ENCODE peak calls at places on chromosome 22, in five cellular contexts. Y is GM23248, T is HCT116, C is fibroblast of lung, G is astrocyte. B is an unnamed sample.

GRCh38 chr22:43976861-43977795 is 21.9 kb downstream of the SAMM50 start:
- DNase-seq in Y (no peak), T (no peak), C (no peak), G (no peak), B (no peak)

GRCh38 chr22:44384563-44384940 is 71.8 kb upstream of the SHISAL1 start:
- DNase-seq in Y (no peak), T (no peak), C (no peak), G (no peak), B (no peak)

GRCh38 chr22:19959043-19959586 is 17.5 kb upstream of the TXNRD2 start:
- DNase-seq in Y (peak), T (peak), C (peak), G (peak), B (peak)

GRCh38 chr22:47337161-47337621 is 574.7 kb downstream of the TBC1D22A start:
- DNase-seq in Y (peak), T (peak), C (peak), G (peak), B (no peak)

GRCh38 chr22:43478621-43479285 is 66.9 kb downstream of the MPPED1 start:
- DNase-seq in Y (no peak), T (no peak), C (no peak), G (no peak), B (no peak)

GRCh38 chr22:33274214-33274828 is 216.1 kb upstream of the SYN3 start:
- DNase-seq in Y (peak), T (no peak), C (no peak), G (no peak), B (peak)

GRCh38 chr22:49685686-49686085 is 142.0 kb downstream of the BRD1 start:
- DNase-seq in Y (no peak), T (no peak), C (no peak), G (no peak), B (no peak)

GRCh38 chr22:26579331-26579886 is 10.5 kb downstream of the TPST2 start:
- DNase-seq in Y (no peak), T (no peak), C (no peak), G (no peak), B (peak)

GRCh38 chr22:44530569-44530968 is 32.5 kb upstream of the RTL6 start:
- DNase-seq in Y (no peak), T (no peak), C (no peak), G (no peak), B (no peak)

GRCh38 chr22:44963055-44963454 is 46.8 kb downstream of the PHF21B start:
- DNase-seq in Y (no peak), T (no peak), C (no peak), G (no peak), B (no peak)

GRCh38 chr22:30637701-30638114 is 2.1 kb downstream of the SLC35E4 start:
- DNase-seq in Y (peak), T (no peak), C (peak), G (no peak), B (no peak)

GRCh38 chr22:42519544-42520237 is at the start of gene RRP7A:
- DNase-seq in Y (peak), T (no peak), C (peak), G (peak), B (peak)

GRCh38 chr22:43774318-43774717 is 37.8 kb downstream of the EFCAB6 start:
- DNase-seq in Y (no peak), T (no peak), C (no peak), G (no peak), B (no peak)

GRCh38 chr22:31451709-31452571 is 37.7 kb downstream of the EIF4ENIF1 start:
- DNase-seq in Y (peak), T (peak), C (peak), G (peak), B (peak)

DNA sequence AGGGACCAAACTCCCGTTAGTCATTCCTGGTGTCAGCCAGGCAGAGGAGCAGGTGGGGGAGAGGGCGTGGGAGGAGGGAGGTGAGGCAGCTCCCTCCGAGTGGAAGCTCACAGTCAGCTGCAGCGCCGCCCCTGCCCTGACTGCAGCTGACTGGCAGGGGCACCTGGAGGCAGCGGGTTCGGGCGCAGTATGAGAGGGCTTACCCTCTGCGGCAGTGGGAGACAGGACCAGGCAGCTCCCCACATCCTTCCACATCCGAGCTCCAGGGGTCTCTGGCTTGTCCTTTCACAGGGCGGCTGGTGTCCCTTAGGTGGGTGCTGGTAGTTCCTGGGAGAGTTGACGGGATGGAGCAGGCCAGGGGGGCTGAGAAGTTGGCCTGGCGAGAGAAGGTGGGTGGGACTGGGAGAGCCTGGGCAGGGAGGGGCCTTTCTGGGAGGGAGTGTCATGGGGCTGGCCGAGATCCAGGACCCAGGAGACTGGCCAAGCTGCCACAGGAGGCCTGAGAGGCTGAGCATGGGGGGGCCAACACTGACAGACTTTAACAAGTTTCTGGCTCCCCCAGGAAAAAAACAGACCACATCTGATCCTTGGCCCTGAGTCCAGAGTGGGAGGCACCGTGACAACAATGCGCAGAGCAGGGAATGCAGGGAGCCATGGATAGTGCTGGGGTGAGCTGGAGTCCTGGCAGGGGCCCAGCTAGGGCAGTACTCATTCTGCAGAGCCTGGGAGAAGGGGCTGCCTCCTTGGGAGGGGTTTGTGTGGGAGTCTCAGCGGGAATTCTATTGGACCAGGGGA is 4.9 kb downstream of the ADORA2A start:
- DNase-seq in Y (peak), T (no peak), C (peak), G (peak), B (peak)
- H3K9ac ChIP-seq in Y (no peak), T (no peak), C (no peak), G (no peak), B (peak)

GRCh38 chr22:27886843-27887151 is 32.3 kb downstream of the PITPNB start:
- DNase-seq in Y (no peak), T (no peak), C (no peak), G (no peak), B (no peak)
- H3K4me2 ChIP-seq in Y (peak), T (no peak), C (peak), G (peak), B (no peak)

DNA sequence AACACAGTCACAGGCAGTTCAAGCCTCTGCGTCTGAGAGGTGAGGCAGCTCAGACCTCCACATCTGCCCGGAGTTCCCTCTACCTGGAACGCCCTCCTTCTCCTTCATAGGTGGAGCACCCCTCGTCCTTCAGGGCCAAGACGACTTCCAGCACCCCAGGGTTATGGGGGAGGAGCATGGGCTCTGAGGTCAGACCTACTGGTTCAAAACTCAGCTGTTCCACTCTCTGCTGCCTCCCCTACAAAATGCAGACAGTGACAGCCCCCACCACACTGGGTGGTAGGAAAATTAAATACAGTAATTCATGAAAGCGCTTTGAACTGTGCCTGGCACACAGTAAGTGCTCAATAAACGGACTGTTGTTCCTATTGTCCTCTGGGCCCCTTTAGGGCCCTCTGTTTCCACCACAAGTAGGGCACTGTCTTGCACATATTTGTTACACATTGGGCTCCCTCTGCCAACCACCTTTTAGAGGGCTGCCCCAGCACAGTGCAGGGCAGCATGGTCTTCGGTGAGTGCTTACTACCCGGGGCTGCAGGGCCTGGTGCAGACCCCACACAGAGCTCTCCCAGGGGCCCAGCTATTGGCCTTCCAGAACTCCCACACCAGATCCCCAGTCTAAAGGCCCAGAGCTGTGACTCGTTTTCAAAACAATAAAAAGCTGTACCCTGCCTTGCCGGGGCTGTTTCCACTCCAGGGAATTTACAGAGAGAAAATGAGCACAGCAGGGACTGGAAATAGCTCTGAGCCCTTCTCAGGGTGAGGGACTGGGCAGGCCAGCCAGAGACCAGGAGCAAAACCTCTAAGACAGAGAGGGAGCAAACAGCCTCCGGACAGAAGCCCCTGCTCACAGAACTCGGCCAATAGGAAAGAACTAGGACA is 2.5 kb downstream of the TMEM184B start:
- DNase-seq in Y (peak), T (no peak), C (no peak), G (no peak), B (no peak)
- H3K9ac ChIP-seq in Y (peak), T (no peak), C (peak), G (peak), B (no peak)

DNA sequence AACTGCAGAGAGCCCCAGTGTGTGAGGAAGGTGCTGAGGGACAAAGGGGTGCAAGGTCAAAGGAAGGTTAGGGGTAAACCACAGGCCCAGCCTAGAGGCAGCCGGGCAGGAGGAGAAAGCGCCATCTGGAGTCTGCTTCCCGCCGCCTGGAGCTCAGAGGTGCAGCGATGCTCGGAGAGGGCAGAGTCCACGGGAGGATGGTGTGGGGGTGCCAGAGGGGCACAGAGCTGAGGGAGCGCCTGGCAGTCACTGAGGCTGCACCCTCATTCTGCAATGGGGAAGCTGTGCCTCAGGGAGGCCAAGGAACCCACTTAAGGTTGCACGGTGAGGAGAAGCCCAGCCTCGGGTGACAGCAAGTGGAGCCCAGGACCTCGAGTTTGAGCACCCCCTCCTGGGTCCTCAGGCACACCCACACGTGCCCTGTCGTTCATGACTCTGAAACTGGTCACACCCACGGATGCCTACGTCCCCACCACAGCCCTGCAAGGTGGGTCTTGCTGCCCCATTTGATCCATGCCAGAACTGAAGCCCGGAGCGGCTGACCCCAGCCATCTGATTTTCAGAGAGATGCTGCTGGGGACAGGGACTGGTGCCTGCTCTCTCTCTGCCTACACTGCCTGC is 1.6 kb downstream of the IL2RB start:
- DNase-seq in Y (no peak), T (no peak), C (no peak), G (no peak), B (no peak)
- H3K4me2 ChIP-seq in Y (no peak), T (no peak), C (no peak), G (no peak), B (no peak)

DNA sequence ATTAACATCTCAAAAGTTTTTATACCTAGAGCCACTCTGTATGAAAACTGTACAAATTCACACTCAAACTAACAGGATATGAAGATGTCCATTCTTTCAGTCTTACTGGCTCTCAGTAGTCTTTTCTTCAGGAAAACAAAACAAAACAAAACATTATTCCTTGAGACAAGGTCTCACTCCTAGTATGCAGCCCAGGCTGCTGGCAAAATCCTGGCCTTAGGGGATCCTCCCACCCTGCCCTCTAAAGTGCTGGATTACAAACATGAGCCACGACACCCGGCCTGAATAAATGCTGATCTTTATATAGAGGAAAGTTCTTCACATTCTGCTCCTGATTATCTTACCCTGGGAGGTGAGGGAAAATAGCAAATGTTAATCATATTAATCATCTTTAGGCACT is 5.1 kb downstream of the APOL2 start:
- DNase-seq in Y (no peak), T (no peak), C (no peak), G (no peak), B (no peak)
- H3K9ac ChIP-seq in Y (no peak), T (no peak), C (no peak), G (no peak), B (no peak)

DNA sequence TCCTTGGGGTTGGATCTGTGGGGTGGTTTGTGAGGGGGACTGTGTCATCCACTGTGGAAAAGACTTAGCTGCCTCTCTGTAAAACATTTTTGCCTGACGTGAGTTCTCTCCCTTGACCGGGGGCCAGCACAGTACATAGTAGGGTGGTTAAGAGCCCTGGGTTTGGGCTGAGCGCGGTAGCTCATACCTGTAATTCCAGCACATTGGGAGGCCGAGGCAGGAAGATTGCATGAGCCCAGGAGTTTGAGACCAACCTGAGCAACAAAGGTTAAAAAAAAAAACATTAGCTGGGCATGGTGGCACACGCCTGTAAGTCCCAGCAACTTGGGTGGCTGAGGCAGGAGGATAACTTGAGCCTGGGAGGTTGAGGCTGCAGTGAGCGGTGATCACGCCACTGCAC is 74.7 kb upstream of the WNT7B start:
- DNase-seq in Y (no peak), T (no peak), C (no peak), G (no peak), B (no peak)
- H3K4me2 ChIP-seq in Y (peak), T (no peak), C (no peak), G (no peak), B (no peak)

B was measured in Karpas-422.